ENCODE peak calls at places on chromosomes 1 and 21, in four cellular contexts. X, D, Q and I are unnamed samples.
A peak's percentile ranks its signal among the peaks of the same experiment; 100 is the strongest.

GRCh38 chr1:229768232-229768631 is 142.2 kb downstream of the URB2 start:
- DNase-seq in Q (no peak), D (no peak), X (no peak), I (no peak)

GRCh38 chr21:32772281-32773047 is 909 bp upstream of the PAXBP1 start:
- DNase-seq in Q (no peak), X (peak; percentile 10), D (no peak), I (no peak)

GRCh38 chr1:235070819-235071218 is 57.8 kb downstream of the TOMM20 start:
- DNase-seq in D (no peak), X (no peak), Q (no peak), I (no peak)

GRCh38 chr1:61221642-61222041 is 139.3 kb downstream of the NFIA start:
- DNase-seq in D (no peak), X (no peak), Q (no peak), I (no peak)

GRCh38 chr1:102434421-102434820 is 437.7 kb upstream of the OLFM3 start:
- DNase-seq in X (no peak), Q (no peak), D (no peak), I (no peak)

GRCh38 chr1:92184632-92185031 is 33.1 kb upstream of the C1orf146 start:
- DNase-seq in X (no peak), Q (no peak), D (no peak), I (no peak)

GRCh38 chr1:94621392-94621791 is 79.8 kb upstream of the F3 start:
- DNase-seq in Q (no peak), X (no peak), D (no peak), I (no peak)

GRCh38 chr21:30436986-30437385 is 3.1 kb upstream of the KRTAP15-1 start:
- DNase-seq in D (no peak), X (no peak), Q (no peak), I (no peak)

GRCh38 chr1:92298213-92298572 is 594 bp downstream of the GLMN start:
- DNase-seq in X (no peak), Q (no peak), D (no peak), I (no peak)

GRCh38 chr1:153532161-153532560 is 3.6 kb downstream of the S100A6 start:
- DNase-seq in D (no peak), X (no peak), Q (no peak), I (no peak)

GRCh38 chr1:22913421-22913820 is 59.2 kb downstream of the LACTBL1 start:
- DNase-seq in X (no peak), Q (no peak), D (no peak), I (no peak)

GRCh38 chr1:54997711-54997986 is 1.1 kb upstream of the BSND start:
- DNase-seq in D (no peak), X (no peak), Q (no peak), I (no peak)

GRCh38 chr1:209710098-209710497 is 5.5 kb downstream of the HSD11B1 start:
- DNase-seq in D (no peak), Q (no peak), X (no peak), I (no peak)

GRCh38 chr1:221503268-221503667 is 238.6 kb downstream of the DUSP10 start:
- DNase-seq in D (no peak), Q (no peak), X (no peak), I (no peak)

GRCh38 chr1:228344631-228345072 is 62.0 kb downstream of the TRIM11 start:
- DNase-seq in D (no peak), Q (peak; percentile 29), X (no peak), I (no peak)

GRCh38 chr1:183806086-183806485 is 1.2 kb downstream of the RGL1 start:
- DNase-seq in Q (no peak), X (no peak), D (no peak), I (no peak)

GRCh38 chr1:189499736-189500135 is 977.9 kb downstream of the BRINP3 start:
- DNase-seq in D (no peak), Q (no peak), X (no peak), I (no peak)

GRCh38 chr1:904271-904950 is 19.3 kb upstream of the SAMD11 start:
- DNase-seq in Q (peak; percentile 91), X (peak; percentile 76), D (peak; percentile 17), I (peak; percentile 75)

GRCh38 chr1:244952940-244953339 is 88.6 kb upstream of the HNRNPU start:
- DNase-seq in Q (no peak), X (no peak), D (no peak), I (no peak)

GRCh38 chr1:117658676-117659075 is 52.8 kb downstream of the TENT5C start:
- DNase-seq in D (no peak), Q (no peak), X (no peak), I (no peak)